ENCODE peak calls at places on chromosomes 16 and 17, in four cellular contexts. H is stomach, T is sigmoid colon, N is prostate gland. I is an unnamed sample.

GRCh38 chr16:57576429-57576870 is 34.0 kb downstream of the ADGRG5 start:
- DNase-seq in N (peak; percentile 67), T (peak; percentile 78), H (peak; percentile 87), I (peak; percentile 75)

GRCh38 chr16:57023541-57024249 is 34.3 kb downstream of the NLRC5 start:
- DNase-seq in T (peak; percentile 58), N (no peak), H (no peak), I (no peak)

GRCh38 chr17:48456584-48456983 is 26.6 kb upstream of the SKAP1 start:
- DNase-seq in H (no peak), N (no peak), T (no peak), I (no peak)

GRCh38 chr17:73297934-73298861 is 13.6 kb downstream of the CDC42EP4 start:
- DNase-seq in T (no peak), H (no peak), N (no peak), I (no peak)

GRCh38 chr16:73054732-73055481 is 7.0 kb upstream of the ZFHX3 start:
- DNase-seq in T (peak; percentile 27), H (no peak), N (no peak), I (no peak)

GRCh38 chr17:82277851-82278250 is 4.4 kb upstream of the CSNK1D start:
- DNase-seq in H (no peak), T (no peak), N (no peak), I (no peak)

GRCh38 chr16:58829096-58829495 is 95.0 kb upstream of the GOT2 start:
- DNase-seq in T (no peak), H (no peak), N (no peak), I (no peak)

GRCh38 chr16:61471737-61472136 is 564.5 kb downstream of the CDH8 start:
- DNase-seq in H (no peak), T (no peak), N (no peak), I (no peak)

GRCh38 chr16:23254338-23254737 is 47.8 kb upstream of the SCNN1B start:
- DNase-seq in T (no peak), H (no peak), N (no peak), I (peak; percentile 78)

GRCh38 chr17:82898976-82899514 is 59.2 kb upstream of the ZNF750 start:
- DNase-seq in T (no peak), H (no peak), N (no peak), I (no peak)

GRCh38 chr17:74545456-74546230 is at the start of gene CD300C:
- DNase-seq in H (no peak), T (no peak), N (no peak), I (no peak)

GRCh38 chr17:29962656-29963055 is 21.2 kb downstream of the EFCAB5 start:
- DNase-seq in T (no peak), N (no peak), H (no peak), I (no peak)

GRCh38 chr17:19800571-19800970 is 52.5 kb upstream of the ALDH3A1 start:
- DNase-seq in N (no peak), T (no peak), H (no peak), I (no peak)

GRCh38 chr17:42365136-42365535 is 23.1 kb downstream of the STAT3 start:
- DNase-seq in H (no peak), N (no peak), T (no peak), I (no peak)
- H3K4me1 ChIP-seq in H (peaks cover 63% of the 10 kb centered on the region), N (peaks cover 3% of the 10 kb centered on the region), T (peaks cover 73% of the 10 kb centered on the region), I (peaks cover 14% of the 10 kb centered on the region)

DNA sequence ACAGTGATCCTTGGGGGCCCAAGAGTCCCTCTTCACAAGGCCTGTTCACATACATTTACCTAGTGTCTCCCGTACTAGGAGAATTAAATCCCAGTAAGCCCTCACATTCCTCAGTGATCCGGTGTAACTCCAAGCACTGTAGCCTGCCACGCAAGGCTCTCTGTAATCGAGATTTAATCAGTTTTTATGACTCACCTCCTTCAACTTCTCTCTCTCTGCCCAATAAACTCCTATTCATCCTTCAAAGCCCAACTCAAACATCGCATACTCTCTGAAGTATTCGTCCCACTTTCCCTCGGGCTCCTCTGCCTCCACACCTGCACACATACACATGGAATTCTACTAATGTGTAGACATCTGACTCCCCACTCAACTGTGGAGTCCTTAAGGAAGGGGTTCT is 141.8 kb downstream of the CMIP start:
- DNase-seq in N (no peak), H (no peak), T (no peak), I (no peak)
- H3K4me3 ChIP-seq in N (no peak overlapping the region), H (no peak overlapping the region), T (no peak overlapping the region), I (no peak overlapping the region)

GRCh38 chr16:89921699-89922476 is 1.3 kb upstream of the TUBB3 start:
- DNase-seq in T (peak; percentile 93), H (peak; percentile 58), N (no peak), I (no peak)
- TF ChIP-seq POLR2A in T (no peak), H (no peak), N (peak; percentile 64), I (no peak)

GRCh38 chr16:75289189-75289588 is 37.8 kb upstream of the BCAR1 start:
- DNase-seq in T (no peak), N (no peak), H (no peak), I (no peak)

GRCh38 chr16:75288181-75288580 is 36.8 kb upstream of the BCAR1 start:
- DNase-seq in T (no peak), H (no peak), N (no peak), I (no peak)

GRCh38 chr16:75288596-75289120 is 37.2 kb upstream of the BCAR1 start:
- DNase-seq in N (no peak), H (no peak), T (no peak), I (no peak)

GRCh38 chr16:75287708-75288107 is 36.3 kb upstream of the BCAR1 start:
- DNase-seq in T (no peak), H (no peak), N (no peak), I (no peak)

GRCh38 chr16:75286996-75287395 is 35.6 kb upstream of the BCAR1 start:
- DNase-seq in H (no peak), N (no peak), T (no peak), I (no peak)
- H3K4me1 ChIP-seq in H (no peaks in the 10 kb centered on the region), N (no peaks in the 10 kb centered on the region), T (no peaks in the 10 kb centered on the region), I (no peaks in the 10 kb centered on the region)

DNA sequence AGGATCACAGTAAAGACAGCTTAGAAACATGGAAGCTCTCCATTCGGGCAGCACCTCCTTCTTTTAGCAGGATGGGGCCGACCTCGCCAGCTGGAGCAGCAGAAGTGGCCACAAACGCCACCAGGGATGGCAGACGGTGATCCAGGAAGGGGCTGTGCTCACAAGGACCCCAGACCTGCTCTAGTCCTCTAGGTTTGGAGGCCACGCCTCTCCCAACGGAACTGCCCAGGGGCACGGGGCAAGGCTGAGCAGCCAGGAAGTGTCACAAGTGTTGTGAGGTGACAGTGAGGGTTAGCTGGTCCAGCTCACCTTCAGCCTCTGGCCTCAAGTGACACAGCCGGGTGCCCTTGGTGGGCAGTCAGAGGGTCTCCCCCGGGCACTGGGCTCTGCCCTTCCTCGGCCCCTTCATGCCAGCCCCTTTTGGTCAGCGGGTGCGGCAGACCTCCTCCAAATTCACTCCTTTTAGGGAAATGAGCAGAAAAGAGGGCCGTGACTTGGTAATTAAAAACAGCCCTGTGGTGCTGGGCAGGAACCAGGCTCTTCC is 20.4 kb downstream of the CEP295NL start:
- DNase-seq in T (no peak), N (no peak), H (no peak), I (no peak)
- H3K4me3 ChIP-seq in T (no peak overlapping the region), N (no peak overlapping the region), H (no peak overlapping the region), I (peak overlapping the region; percentile 5)

DNA sequence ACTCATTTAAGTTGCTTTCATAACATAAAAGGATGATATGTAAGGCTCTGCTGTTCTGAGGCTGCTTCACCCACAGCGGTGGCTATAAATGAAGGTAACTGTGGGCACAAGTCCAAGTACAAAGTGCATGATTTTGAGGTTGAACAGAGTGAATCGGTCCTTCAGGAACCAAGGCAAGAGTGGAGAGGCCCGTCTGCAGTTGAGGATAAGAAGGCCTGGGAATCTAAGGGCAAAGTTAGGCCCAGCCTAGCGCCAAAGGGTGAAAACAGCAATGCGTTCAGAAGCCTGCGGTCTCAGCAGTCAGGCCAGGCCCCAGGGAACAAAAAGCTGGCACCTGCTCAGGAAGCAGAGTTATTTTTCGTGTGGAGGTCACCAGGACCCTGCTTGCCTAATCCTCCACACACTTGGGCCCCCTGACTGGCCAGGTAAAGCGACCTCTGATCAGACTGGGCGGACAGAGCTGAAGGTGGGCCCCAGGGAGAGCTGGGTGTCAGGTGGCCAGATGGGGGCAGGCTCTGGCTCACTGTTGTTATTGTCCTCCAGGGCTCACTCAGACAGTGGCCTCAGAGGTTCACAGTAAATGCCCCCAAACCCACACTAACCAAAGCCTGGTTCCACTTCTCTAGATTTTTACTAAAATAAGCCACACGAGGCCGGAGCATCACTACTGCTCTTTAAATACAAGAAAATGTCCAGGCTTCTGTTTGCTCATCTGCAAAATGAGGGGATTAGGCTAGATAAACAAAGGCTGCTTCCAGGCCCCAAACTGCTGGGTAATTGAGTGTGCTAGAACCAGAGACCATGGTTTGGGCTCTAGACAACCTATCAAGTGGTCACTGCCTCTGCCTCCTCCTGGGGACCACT is 46.4 kb downstream of the TEX2 start:
- DNase-seq in N (no peak), T (no peak), H (peak; percentile 53), I (no peak)
- TF ChIP-seq POLR2A in N (no peak), T (no peak), H (no peak), I (no peak)

GRCh38 chr16:69616082-69616481 is 50.3 kb downstream of the NFAT5 start:
- DNase-seq in H (no peak), T (no peak), N (no peak), I (no peak)

GRCh38 chr16:69618721-69619120 is 53.0 kb downstream of the NFAT5 start:
- DNase-seq in N (no peak), H (no peak), T (no peak), I (no peak)

GRCh38 chr16:69620564-69620963 is 54.8 kb downstream of the NFAT5 start:
- DNase-seq in N (no peak), T (no peak), H (no peak), I (no peak)

GRCh38 chr16:69619514-69619913 is 53.7 kb downstream of the NFAT5 start:
- DNase-seq in T (no peak), N (no peak), H (no peak), I (no peak)

GRCh38 chr16:69618307-69618706 is 52.5 kb downstream of the NFAT5 start:
- DNase-seq in N (no peak), H (no peak), T (no peak), I (no peak)
- H3K4me1 ChIP-seq in N (peaks cover 3% of the 10 kb centered on the region), H (peaks cover 24% of the 10 kb centered on the region), T (peaks cover 33% of the 10 kb centered on the region), I (peaks cover 4% of the 10 kb centered on the region)

GRCh38 chr17:17700251-17700969 is 19.2 kb downstream of the RAI1 start:
- DNase-seq in T (no peak), H (peak; percentile 47), N (no peak), I (no peak)
- H3K4me3 ChIP-seq in T (peak overlapping the region; percentile 28), H (peak overlapping the region; percentile 36), N (peak overlapping the region; percentile 14), I (peak overlapping the region; percentile 47)